ENCODE peak calls at places on chromosomes 1 and 21, in four cellular contexts. F is DND-41, V is pancreas, Z is psoas muscle. G is an unnamed sample.

GRCh38 chr1:230839166-230839565 is 29.2 kb downstream of the C1orf198 start:
- DNase-seq in F (no peak), Z (no peak), V (no peak), G (no peak)

GRCh38 chr1:38027201-38028104 is 14.9 kb downstream of the UTP11 start:
- DNase-seq in Z (no peak), V (no peak), F (no peak), G (no peak)

GRCh38 chr1:206521002-206521585 is 13.8 kb downstream of the RASSF5 start:
- DNase-seq in F (no peak), Z (no peak), V (peak), G (peak)

GRCh38 chr1:11649624-11650330 is 4.5 kb downstream of the FBXO2 start:
- DNase-seq in Z (no peak), V (no peak), F (no peak), G (no peak)

GRCh38 chr21:41817877-41818855 is 51.3 kb upstream of the RIPK4 start:
- DNase-seq in F (peak), Z (no peak), V (no peak), G (no peak)

GRCh38 chr1:172322219-172323061 is 98.0 kb upstream of the C1orf105 start:
- DNase-seq in V (peak), Z (peak), F (no peak), G (no peak)

GRCh38 chr1:54310439-54311328 is 95.5 kb downstream of the SSBP3 start:
- DNase-seq in V (peak), Z (no peak), F (peak), G (no peak)

GRCh38 chr1:154838988-154839387 is 31.1 kb downstream of the KCNN3 start:
- DNase-seq in F (no peak), V (no peak), Z (no peak), G (no peak)

GRCh38 chr21:43859747-43860214 is 5.2 kb upstream of the AGPAT3 start:
- DNase-seq in F (no peak), V (no peak), Z (no peak), G (peak)

GRCh38 chr21:36732761-36733160 is 33.8 kb downstream of the SIM2 start:
- DNase-seq in V (no peak), Z (no peak), F (no peak), G (no peak)

GRCh38 chr1:905071-905749 is 18.5 kb upstream of the SAMD11 start:
- DNase-seq in V (no peak), Z (peak), F (peak), G (no peak)

GRCh38 chr1:227994632-227995300 is 12.0 kb upstream of the WNT3A start:
- DNase-seq in F (no peak), V (no peak), Z (no peak), G (no peak)

GRCh38 chr1:51344602-51345299 is 14.4 kb upstream of the TTC39A start:
- DNase-seq in V (peak), F (no peak), Z (no peak), G (no peak)

GRCh38 chr1:40252601-40253000 is 4.9 kb downstream of the TMCO2 start:
- DNase-seq in Z (no peak), F (no peak), V (no peak), G (no peak)

GRCh38 chr1:108732398-108732797 is 14.1 kb upstream of the STXBP3 start:
- DNase-seq in F (no peak), Z (no peak), V (no peak), G (no peak)

GRCh38 chr1:117372863-117373412 is 5.7 kb downstream of the MAN1A2 start:
- DNase-seq in Z (no peak), V (no peak), F (no peak), G (no peak)

GRCh38 chr1:117371436-117372151 is 4.3 kb downstream of the MAN1A2 start:
- DNase-seq in Z (no peak), V (peak), F (no peak), G (no peak)

GRCh38 chr1:117368116-117369108 is 1.2 kb downstream of the MAN1A2 start:
- DNase-seq in V (no peak), Z (no peak), F (peak), G (no peak)

GRCh38 chr1:117370071-117370470 is 2.8 kb downstream of the MAN1A2 start:
- DNase-seq in F (no peak), V (no peak), Z (no peak), G (no peak)

DNA sequence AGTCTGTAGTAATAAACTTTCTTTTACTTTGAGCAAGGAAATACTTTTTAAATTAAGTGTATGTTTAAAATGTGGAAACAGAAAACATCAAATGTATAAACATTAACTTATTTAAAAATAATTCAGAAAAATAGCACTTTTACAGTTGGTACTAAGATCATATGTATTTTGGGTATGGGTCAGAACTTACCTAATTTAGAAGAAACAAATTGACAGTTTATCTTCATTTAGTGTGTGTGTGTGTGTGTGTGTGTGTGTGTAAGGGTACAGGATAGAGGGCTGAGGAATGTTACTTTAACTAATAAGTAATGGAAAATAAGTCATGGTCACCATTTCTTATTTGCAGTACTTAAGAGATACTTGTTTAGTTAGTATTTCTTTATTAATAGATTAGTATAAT is 3.3 kb downstream of the MAN1A2 start:
- DNase-seq in F (no peak), Z (no peak), V (no peak), G (no peak)
- H3K4me3 ChIP-seq in F (peak), Z (peak), V (peak), G (no peak)

GRCh38 chr1:43207229-43207853 is 35.2 kb downstream of the CFAP57 start:
- DNase-seq in Z (no peak), V (no peak), F (no peak), G (no peak)

GRCh38 chr1:43204394-43204793 is 32.3 kb downstream of the CFAP57 start:
- DNase-seq in Z (no peak), V (no peak), F (no peak), G (no peak)

GRCh38 chr1:43203859-43204258 is 31.7 kb downstream of the CFAP57 start:
- DNase-seq in V (no peak), F (no peak), Z (no peak), G (no peak)

GRCh38 chr1:43205671-43206070 is 33.5 kb downstream of the CFAP57 start:
- DNase-seq in V (no peak), F (no peak), Z (no peak), G (no peak)

GRCh38 chr1:43206721-43207228 is 34.6 kb downstream of the CFAP57 start:
- DNase-seq in V (no peak), F (no peak), Z (no peak), G (no peak)
- H3K4me3 ChIP-seq in V (no peak), F (no peak), Z (no peak), G (no peak)

DNA sequence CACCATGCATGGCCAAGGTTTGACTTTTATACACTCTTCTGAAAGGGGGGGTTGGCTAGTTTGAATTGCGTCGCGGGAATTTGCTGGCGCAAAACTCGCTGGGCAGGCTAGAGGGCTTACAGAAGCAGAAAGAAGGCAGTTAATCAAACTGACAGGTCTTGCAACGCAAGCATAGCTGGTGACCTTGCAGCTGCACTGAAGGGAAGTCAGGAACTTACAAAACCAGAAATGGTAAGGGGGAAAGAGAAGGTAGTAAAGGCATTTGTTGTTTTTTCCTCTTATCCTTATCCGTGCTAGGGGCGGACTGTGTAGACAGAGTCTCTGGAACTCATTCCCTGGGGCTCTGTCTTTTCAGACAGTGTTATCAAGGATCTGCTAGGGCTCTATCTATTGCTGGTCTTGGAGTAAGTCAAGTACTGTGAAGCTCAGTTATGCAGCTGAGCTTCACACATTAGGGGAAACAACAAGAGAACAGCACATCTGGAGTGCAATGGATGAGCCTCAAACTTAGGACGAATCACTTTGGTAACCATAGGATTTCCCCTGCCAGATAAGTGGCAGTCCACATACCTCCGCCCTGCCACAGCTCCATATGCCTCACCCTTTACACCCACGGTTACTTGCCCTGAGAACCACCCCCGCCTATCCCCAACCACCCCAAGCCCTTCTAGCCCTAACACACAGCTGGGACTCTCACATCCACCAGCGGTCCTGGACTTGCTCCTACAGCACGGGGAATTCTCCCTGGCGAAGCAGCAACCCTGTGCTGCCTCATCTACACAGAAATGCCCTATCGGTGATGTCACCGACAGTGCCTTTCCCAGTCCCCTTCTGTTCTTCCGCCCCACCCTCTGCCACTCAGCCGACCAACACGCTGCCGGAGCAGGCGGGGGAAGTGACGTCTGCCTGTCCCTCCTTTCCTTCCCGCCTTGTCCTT is 251.4 kb downstream of the FAM72C start:
- DNase-seq in F (no peak), V (peak), Z (peak), G (no peak)
- H3K4me3 ChIP-seq in F (no peak), V (no peak), Z (no peak), G (no peak)

DNA sequence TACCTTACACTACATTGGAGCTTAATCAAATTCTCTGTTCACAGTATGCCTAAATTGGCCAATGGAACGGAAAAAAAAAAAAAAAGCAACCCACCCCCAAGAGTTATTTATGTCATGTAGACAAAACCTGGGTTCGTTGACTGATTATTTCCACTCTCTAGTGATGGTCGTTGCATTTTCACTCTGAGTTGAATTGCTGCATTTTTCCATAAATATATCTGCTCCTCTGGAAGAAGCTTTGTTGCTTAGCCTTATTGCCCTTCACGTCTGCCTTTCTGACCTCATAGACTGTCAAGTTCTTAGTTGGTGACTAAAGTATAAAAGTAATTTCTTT is 90.2 kb upstream of the RUNX1 start:
- DNase-seq in Z (no peak), F (no peak), V (no peak), G (no peak)
- H3K4me3 ChIP-seq in Z (no peak), F (no peak), V (no peak), G (no peak)

DNA sequence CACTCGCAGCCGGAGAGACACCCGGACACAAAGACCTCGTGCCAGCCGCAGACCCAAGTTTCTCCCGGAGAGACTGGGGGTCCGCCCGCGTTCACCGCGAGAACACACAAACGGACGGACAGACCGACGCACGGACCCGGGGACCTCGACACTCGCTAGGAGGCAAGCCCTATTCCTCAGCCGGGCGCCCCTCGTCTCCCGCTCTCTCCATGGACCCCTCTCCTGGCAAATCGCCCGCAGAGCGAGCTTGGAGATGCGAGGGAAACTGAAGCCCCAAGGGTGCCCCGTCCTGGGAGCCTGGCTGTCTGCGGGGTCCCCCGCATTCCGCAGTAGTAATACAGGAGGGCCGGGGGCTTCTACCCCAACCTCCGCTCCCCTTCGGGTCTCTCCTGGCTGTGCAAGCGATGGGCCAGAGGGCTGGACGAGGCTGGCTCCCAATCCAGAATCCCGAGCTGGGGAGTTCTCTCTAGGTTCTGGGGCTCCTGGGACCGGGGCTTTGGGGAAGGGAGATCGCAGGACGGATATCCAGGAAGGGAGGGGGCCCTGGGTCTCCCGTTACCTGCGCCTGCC is 533 bp downstream of the SYT6 start:
- DNase-seq in F (no peak), Z (no peak), V (peak), G (no peak)
- H3K4me3 ChIP-seq in F (no peak), Z (peak), V (peak), G (no peak)

DNA sequence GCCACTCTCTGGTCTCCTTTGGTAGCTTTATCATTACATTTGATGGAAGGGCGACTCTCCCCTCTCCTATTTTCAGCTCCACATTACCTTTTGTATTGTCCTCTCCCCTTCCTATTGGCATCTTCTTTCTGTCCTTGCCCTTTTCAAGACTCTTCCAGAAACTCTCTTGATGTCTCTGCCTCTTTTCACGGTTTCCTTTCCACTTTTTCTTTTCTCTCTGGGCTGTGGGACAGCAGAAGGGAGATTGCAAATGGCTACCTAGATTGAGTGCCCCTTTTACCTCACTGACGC is 17.5 kb downstream of the IER5 start:
- DNase-seq in Z (no peak), V (no peak), F (no peak), G (no peak)
- H3K4me3 ChIP-seq in Z (peak), V (no peak), F (peak), G (no peak)

GRCh38 chr1:229341811-229342304 is 989 bp downstream of the CCSAP start:
- DNase-seq in Z (no peak), V (no peak), F (no peak), G (no peak)

GRCh38 chr1:229339086-229339485 is 3.8 kb downstream of the CCSAP start:
- DNase-seq in Z (no peak), V (no peak), F (no peak), G (no peak)

GRCh38 chr1:229342305-229342901 is 444 bp downstream of the CCSAP start:
- DNase-seq in F (peak), V (peak), Z (peak), G (no peak)

GRCh38 chr1:229339520-229339919 is 3.3 kb downstream of the CCSAP start:
- DNase-seq in V (no peak), Z (no peak), F (peak), G (no peak)

DNA sequence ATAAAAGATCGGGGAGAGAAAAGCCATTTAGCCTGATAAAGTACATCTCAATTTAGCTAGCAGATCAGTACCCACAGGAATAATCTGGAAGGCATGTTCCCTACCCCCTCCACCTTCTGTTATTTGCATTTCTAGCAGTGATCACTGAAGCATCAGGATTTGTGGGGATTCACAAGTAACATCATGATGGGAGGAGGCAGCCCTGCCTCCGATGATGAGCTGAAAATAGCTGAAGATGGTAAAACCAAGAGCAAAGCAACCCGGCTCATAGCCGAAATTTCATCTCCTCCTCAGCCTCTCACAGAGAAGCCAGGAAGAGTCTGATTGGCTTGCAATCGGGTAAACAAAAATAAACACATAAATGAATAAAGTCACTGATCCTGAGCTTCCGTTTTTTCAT is 2.4 kb downstream of the CCSAP start:
- DNase-seq in V (no peak), F (no peak), Z (no peak), G (no peak)
- H3K4me3 ChIP-seq in V (no peak), F (peak), Z (no peak), G (no peak)

GRCh38 chr1:32170991-32171390 is 8.5 kb upstream of the TXLNA start:
- DNase-seq in V (no peak), F (no peak), Z (no peak), G (no peak)

GRCh38 chr1:32178380-32179192 is 889 bp upstream of the TXLNA start:
- DNase-seq in Z (no peak), V (no peak), F (no peak), G (no peak)

GRCh38 chr1:32172621-32173245 is 6.7 kb upstream of the TXLNA start:
- DNase-seq in Z (no peak), V (no peak), F (peak), G (no peak)
- H3K4me3 ChIP-seq in Z (no peak), V (no peak), F (no peak), G (no peak)

GRCh38 chr1:15426492-15427279 is 11.6 kb upstream of the CTRC start:
- DNase-seq in Z (no peak), V (peak), F (no peak), G (no peak)
- H3K4me3 ChIP-seq in Z (no peak), V (no peak), F (no peak), G (no peak)

GRCh38 chr1:232177438-232177837 is 452.5 kb downstream of the SIPA1L2 start:
- DNase-seq in F (no peak), V (no peak), Z (no peak), G (no peak)

GRCh38 chr1:232176222-232176621 is 453.7 kb downstream of the SIPA1L2 start:
- DNase-seq in V (no peak), F (no peak), Z (no peak), G (no peak)

GRCh38 chr1:232172556-232172955 is 457.4 kb downstream of the SIPA1L2 start:
- DNase-seq in Z (no peak), F (no peak), V (no peak), G (no peak)

GRCh38 chr1:232170909-232171308 is 459.0 kb downstream of the SIPA1L2 start:
- DNase-seq in Z (no peak), V (no peak), F (no peak), G (no peak)

DNA sequence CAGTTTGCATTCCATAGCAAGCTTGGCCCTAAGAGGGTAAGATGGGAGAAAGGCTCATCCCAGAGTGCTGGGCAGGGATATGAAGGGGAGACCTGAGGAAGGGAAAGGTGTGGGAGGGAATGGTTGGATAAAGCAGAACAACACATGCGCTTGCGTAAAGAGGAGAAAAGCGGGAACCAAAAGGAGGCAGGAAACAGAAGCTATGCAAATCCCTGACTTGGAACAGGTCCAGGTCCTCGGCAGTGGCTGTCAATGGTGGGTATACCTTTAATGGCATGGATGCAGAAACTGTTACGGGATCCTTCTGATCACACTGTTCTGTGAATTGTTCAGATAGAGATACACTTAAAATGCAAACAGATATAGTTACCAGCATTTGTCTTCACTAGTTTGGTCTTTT is 455.6 kb downstream of the SIPA1L2 start:
- DNase-seq in V (no peak), Z (no peak), F (no peak), G (no peak)
- H3K4me3 ChIP-seq in V (no peak), Z (no peak), F (no peak), G (no peak)